ENCODE peak calls at places on chromosomes 12 and 14, in four cellular contexts. One of them, this sample, is unnamed.

GRCh38 chr12:20883288-20883687 is 72.8 kb downstream of the SLCO1B3 start:
- DNase-seq in H9: no peak
- DNase-seq in mesendoderm: no peak
- DNase-seq in H1: no peak
- DNase-seq in this sample: no peak

GRCh38 chr12:100077367-100077766 is 65.3 kb downstream of the BLTP3B start:
- DNase-seq in H1: no peak
- DNase-seq in H9: no peak
- DNase-seq in mesendoderm: no peak
- DNase-seq in this sample: no peak

GRCh38 chr12:54420766-54421144 is 1.7 kb upstream of the ITGA5 start:
- DNase-seq in mesendoderm: no peak
- DNase-seq in H1: no peak
- DNase-seq in H9: no peak
- DNase-seq in this sample: no peak

GRCh38 chr12:8081228-8081920 is 700 bp upstream of the NECAP1 start:
- DNase-seq in mesendoderm: no peak
- DNase-seq in H1: no peak
- DNase-seq in H9: no peak
- DNase-seq in this sample: no peak

GRCh38 chr14:58638231-58639205 is 756 bp downstream of the DACT1 start:
- DNase-seq in H1: no peak
- DNase-seq in H9: peak; percentile 47
- DNase-seq in mesendoderm: peak; percentile 64
- DNase-seq in this sample: peak; percentile 30

GRCh38 chr12:47979686-47980085 is 16.3 kb downstream of the TMEM106C start:
- DNase-seq in H1: no peak
- DNase-seq in mesendoderm: no peak
- DNase-seq in H9: no peak
- DNase-seq in this sample: no peak

GRCh38 chr14:60738843-60739508 is 4.4 kb downstream of the MNAT1 start:
- DNase-seq in mesendoderm: no peak
- DNase-seq in H9: no peak
- DNase-seq in H1: no peak
- DNase-seq in this sample: no peak

GRCh38 chr14:93008381-93008780 is 85.4 kb downstream of the CHGA start:
- DNase-seq in mesendoderm: no peak
- DNase-seq in H9: no peak
- DNase-seq in H1: no peak
- DNase-seq in this sample: peak; percentile 35

GRCh38 chr12:49174218-49174617 is 14.7 kb downstream of the TUBA1A start:
- DNase-seq in H9: no peak
- DNase-seq in mesendoderm: no peak
- DNase-seq in H1: no peak
- DNase-seq in this sample: no peak

GRCh38 chr14:31926123-31926522 is 151.0 kb upstream of the ARHGAP5 start:
- DNase-seq in H1: no peak
- DNase-seq in H9: no peak
- DNase-seq in mesendoderm: peak; percentile 55
- DNase-seq in this sample: peak; percentile 53

DNA sequence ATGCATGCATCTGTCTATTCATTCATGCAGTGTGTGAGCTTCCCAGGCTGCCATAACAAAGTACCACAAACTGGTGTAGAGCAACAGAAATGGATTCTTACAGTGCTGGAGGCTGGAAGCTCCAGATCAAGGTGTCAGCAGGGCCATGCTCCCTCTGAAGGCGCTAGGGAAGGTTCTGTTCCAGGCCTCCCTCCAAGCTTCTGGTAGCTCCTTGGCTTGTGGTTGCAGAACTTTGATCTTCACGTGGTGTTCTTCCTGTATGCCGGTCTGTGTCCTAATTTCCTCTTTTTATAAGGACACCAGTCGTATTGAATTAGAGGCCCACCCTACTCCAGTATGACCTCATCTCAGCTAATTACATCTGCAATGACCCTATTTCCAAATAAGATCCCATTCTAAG is 3.1 kb downstream of the OTUB2 start:
- DNase-seq in H1: no peak
- DNase-seq in mesendoderm: no peak
- DNase-seq in H9: no peak
- DNase-seq in this sample: no peak
- H4K5ac ChIP-seq in H1: no peak overlapping the region
- H4K5ac ChIP-seq in mesendoderm: no peak overlapping the region
- H4K5ac ChIP-seq in H9: no peak overlapping the region
- H4K5ac ChIP-seq in this sample: no peak overlapping the region

DNA sequence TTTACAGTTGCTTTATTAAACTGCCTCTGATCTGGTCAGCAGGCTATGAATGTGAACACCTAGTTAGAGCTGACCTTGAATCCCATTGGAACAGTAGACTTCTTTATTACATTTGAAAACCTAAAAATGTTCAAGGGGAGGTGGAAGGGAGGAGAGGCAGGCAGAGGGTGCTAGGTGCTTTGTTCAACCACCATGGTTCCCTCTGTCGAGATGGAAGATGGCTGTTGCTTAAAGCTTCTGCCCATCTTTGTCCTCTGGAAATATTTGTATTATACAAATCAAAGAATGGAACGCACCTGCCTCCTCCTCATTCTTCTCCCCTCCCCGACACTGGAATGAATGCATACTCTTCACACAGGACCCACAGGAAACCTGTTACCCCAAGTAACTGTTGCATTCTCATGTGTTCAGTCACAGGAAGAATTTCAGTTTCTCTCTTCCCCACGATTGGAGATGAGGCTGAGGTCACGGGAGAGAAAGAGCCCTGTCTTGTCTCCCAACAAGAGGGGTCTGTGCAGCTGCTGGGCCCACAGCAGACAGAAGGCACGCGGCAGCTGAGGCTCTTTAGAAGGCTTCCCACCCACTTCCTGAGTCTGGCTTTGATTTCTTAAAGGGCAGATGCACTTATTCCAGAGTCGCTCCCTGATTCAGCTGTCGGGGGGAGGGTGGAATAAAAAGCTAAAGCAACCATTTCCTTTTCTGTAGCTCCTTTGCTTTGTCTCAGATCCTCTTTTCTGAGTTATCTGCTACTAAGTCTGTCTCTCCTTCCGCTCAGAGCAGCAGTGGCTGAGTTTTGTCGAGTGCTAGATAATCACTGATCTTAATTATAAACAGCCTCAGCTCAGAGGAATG is 217.9 kb upstream of the BTG1 start:
- DNase-seq in H9: no peak
- DNase-seq in H1: no peak
- DNase-seq in mesendoderm: peak; percentile 16
- DNase-seq in this sample: peak; percentile 4
- H4K5ac ChIP-seq in H9: no peak overlapping the region
- H4K5ac ChIP-seq in H1: no peak overlapping the region
- H4K5ac ChIP-seq in mesendoderm: no peak overlapping the region
- H4K5ac ChIP-seq in this sample: no peak overlapping the region

DNA sequence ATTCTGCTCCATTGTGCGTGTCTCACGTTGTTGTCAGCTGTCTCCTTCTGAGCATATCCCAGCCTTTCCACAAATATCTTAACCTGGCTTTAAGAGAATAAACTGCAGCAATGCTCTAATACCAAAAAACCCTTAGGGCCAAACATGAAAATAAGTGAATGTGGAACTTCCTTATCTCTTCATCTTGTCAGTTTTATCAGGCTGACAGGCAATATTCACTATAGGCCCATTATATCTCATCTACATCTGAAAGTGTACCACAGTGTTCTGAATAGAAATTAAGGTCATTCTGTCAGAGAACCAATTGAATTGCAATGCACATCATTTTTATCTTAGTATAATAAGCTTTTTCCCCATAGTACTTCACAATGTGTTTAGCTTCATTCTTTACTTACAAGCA is 933.1 kb upstream of the FBXO33 start:
- DNase-seq in H9: no peak
- DNase-seq in H1: no peak
- DNase-seq in mesendoderm: no peak
- DNase-seq in this sample: no peak
- H4K5ac ChIP-seq in H9: no peak overlapping the region
- H4K5ac ChIP-seq in H1: no peak overlapping the region
- H4K5ac ChIP-seq in mesendoderm: no peak overlapping the region
- H4K5ac ChIP-seq in this sample: no peak overlapping the region

GRCh38 chr14:50070840-50071548 is 45.4 kb downstream of the VCPKMT start:
- DNase-seq in mesendoderm: no peak
- DNase-seq in H9: no peak
- DNase-seq in H1: no peak
- DNase-seq in this sample: no peak

GRCh38 chr14:50068496-50068895 is 47.9 kb downstream of the VCPKMT start:
- DNase-seq in mesendoderm: no peak
- DNase-seq in H1: no peak
- DNase-seq in H9: no peak
- DNase-seq in this sample: no peak

GRCh38 chr14:50067723-50068495 is 48.5 kb downstream of the VCPKMT start:
- DNase-seq in H9: no peak
- DNase-seq in H1: no peak
- DNase-seq in mesendoderm: peak; percentile 22
- DNase-seq in this sample: peak; percentile 81

GRCh38 chr14:50069325-50069724 is 47.0 kb downstream of the VCPKMT start:
- DNase-seq in mesendoderm: no peak
- DNase-seq in H9: no peak
- DNase-seq in H1: no peak
- DNase-seq in this sample: no peak

DNA sequence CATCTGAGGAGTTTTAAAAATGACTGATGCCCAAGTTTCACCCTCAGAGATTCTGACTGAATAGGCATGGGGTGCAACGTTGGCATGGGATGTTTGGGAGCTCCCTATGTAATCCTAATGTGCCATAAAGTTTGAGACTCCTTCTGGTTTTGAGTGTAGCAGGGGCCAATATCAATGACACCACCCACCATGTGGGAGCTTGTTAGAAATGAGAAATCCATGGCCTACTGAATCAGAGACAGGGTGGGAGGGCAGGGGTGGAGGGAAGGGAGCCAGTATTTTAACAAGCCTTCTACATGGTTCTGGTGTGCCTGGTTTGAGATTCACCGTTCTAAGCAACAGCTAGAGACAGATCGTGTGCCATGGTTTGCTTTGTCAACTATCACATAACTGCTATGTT is 46.1 kb downstream of the VCPKMT start:
- DNase-seq in H1: no peak
- DNase-seq in mesendoderm: no peak
- DNase-seq in H9: no peak
- DNase-seq in this sample: no peak
- H4K5ac ChIP-seq in H1: no peak overlapping the region
- H4K5ac ChIP-seq in mesendoderm: no peak overlapping the region
- H4K5ac ChIP-seq in H9: no peak overlapping the region
- H4K5ac ChIP-seq in this sample: no peak overlapping the region

GRCh38 chr14:34452258-34452822 is 9.7 kb downstream of the SPTSSA start:
- DNase-seq in mesendoderm: no peak
- DNase-seq in H1: no peak
- DNase-seq in H9: no peak
- DNase-seq in this sample: no peak

GRCh38 chr14:34449819-34450541 is 12.1 kb downstream of the SPTSSA start:
- DNase-seq in mesendoderm: no peak
- DNase-seq in H9: no peak
- DNase-seq in H1: no peak
- DNase-seq in this sample: no peak

GRCh38 chr14:34453226-34453625 is 8.8 kb downstream of the SPTSSA start:
- DNase-seq in H9: no peak
- DNase-seq in mesendoderm: no peak
- DNase-seq in H1: no peak
- DNase-seq in this sample: no peak

GRCh38 chr14:34450542-34450915 is 11.5 kb downstream of the SPTSSA start:
- DNase-seq in mesendoderm: no peak
- DNase-seq in H1: no peak
- DNase-seq in H9: no peak
- DNase-seq in this sample: no peak

DNA sequence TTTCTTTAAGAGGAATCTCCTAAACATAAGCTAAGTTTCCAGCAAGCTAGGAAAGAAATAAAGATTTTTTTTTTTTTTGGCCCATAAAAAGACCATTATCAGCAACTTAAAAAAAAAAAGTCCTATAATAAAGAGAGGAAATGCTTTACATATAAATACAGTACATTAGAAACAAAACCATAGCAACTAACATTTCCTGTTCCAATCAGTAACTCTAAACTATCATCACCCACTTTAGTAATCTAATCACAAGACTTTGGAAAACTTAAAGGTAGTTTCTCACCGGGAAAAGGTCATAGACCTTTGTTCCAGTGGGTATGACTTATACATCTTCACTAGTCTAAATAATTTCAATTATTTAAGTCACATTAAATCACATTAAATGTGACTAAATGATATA is 11.1 kb downstream of the SPTSSA start:
- DNase-seq in H9: no peak
- DNase-seq in mesendoderm: no peak
- DNase-seq in H1: no peak
- DNase-seq in this sample: no peak
- H4K5ac ChIP-seq in H9: no peak overlapping the region
- H4K5ac ChIP-seq in mesendoderm: no peak overlapping the region
- H4K5ac ChIP-seq in H1: no peak overlapping the region
- H4K5ac ChIP-seq in this sample: no peak overlapping the region

GRCh38 chr12:3726455-3726854 is 26.5 kb downstream of the CRACR2A start:
- DNase-seq in H9: no peak
- DNase-seq in mesendoderm: no peak
- DNase-seq in H1: no peak
- DNase-seq in this sample: no peak

GRCh38 chr12:3722368-3722767 is 30.5 kb downstream of the CRACR2A start:
- DNase-seq in mesendoderm: no peak
- DNase-seq in H1: no peak
- DNase-seq in H9: no peak
- DNase-seq in this sample: no peak

GRCh38 chr12:3727354-3727753 is 25.6 kb downstream of the CRACR2A start:
- DNase-seq in H9: no peak
- DNase-seq in H1: no peak
- DNase-seq in mesendoderm: no peak
- DNase-seq in this sample: no peak

GRCh38 chr12:3725267-3726115 is 27.4 kb downstream of the CRACR2A start:
- DNase-seq in H1: no peak
- DNase-seq in H9: peak; percentile 20
- DNase-seq in mesendoderm: peak; percentile 44
- DNase-seq in this sample: no peak

GRCh38 chr12:3724096-3724805 is 28.7 kb downstream of the CRACR2A start:
- DNase-seq in mesendoderm: no peak
- DNase-seq in H1: no peak
- DNase-seq in H9: peak; percentile 21
- DNase-seq in this sample: no peak
- H4K5ac ChIP-seq in mesendoderm: no peak overlapping the region
- H4K5ac ChIP-seq in H1: no peak overlapping the region
- H4K5ac ChIP-seq in H9: no peak overlapping the region
- H4K5ac ChIP-seq in this sample: no peak overlapping the region

DNA sequence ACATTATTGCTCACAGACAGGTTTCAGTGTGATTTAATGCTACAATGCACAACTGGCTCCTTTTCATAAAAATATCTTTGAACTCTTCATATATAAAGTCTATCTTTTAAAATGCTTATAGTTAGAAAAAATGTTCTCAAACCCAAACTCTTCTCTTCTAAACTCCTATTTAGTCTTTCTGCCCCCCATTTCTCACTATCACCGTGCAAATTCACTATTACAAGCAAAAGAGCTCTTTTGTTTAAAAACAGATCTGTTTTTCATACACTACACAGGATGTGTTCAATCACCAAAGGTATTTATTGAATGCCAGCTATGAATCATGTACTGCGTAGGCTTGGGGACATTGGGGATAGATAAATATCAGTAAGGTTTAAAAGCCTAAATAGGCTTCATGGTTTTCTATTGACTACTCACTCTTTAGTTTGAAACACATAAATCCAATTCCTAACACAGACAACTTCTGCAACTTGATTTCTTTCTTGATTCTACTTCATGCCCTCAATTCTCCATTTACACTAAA is 692.3 kb downstream of the C12orf50 start:
- DNase-seq in H1: no peak
- DNase-seq in mesendoderm: no peak
- DNase-seq in H9: no peak
- DNase-seq in this sample: no peak
- H4K5ac ChIP-seq in H1: no peak overlapping the region
- H4K5ac ChIP-seq in mesendoderm: no peak overlapping the region
- H4K5ac ChIP-seq in H9: no peak overlapping the region
- H4K5ac ChIP-seq in this sample: no peak overlapping the region